ENCODE peak calls at places on chromosomes 16 and 17, in five cellular contexts. Z, O, E, T and Q are unnamed samples.

GRCh38 chr16:74726736-74727135 is 26.1 kb upstream of the MLKL start:
- DNase-seq in Z (no peak), O (no peak), E (no peak), T (no peak), Q (no peak)

GRCh38 chr16:68348645-68349445 is 38.0 kb downstream of the PRMT7 start:
- DNase-seq in Z (no peak), O (no peak), E (no peak), T (no peak), Q (no peak)

GRCh38 chr16:4110680-4111079 is 5.6 kb downstream of the ADCY9 start:
- DNase-seq in Z (no peak), O (no peak), E (no peak), T (no peak), Q (no peak)

GRCh38 chr17:80678621-80679020 is 134.0 kb downstream of the RPTOR start:
- DNase-seq in Z (no peak), O (peak), E (no peak), T (no peak), Q (no peak)

GRCh38 chr17:32609085-32609484 is 122.3 kb downstream of the CDK5R1 start:
- DNase-seq in Z (no peak), O (peak), E (no peak), T (peak), Q (peak)

GRCh38 chr16:47461598-47462266 is 601 bp downstream of the PHKB start:
- DNase-seq in Z (no peak), O (no peak), E (no peak), T (peak), Q (peak)

GRCh38 chr17:81518113-81518784 is 5.7 kb upstream of the ACTG1 start:
- DNase-seq in Z (no peak), O (peak), E (no peak), T (no peak), Q (no peak)

GRCh38 chr17:74584307-74584706 is 7.8 kb downstream of the CD300LD start:
- DNase-seq in Z (no peak), O (no peak), E (no peak), T (no peak), Q (no peak)

GRCh38 chr16:19095699-19096098 is 18.1 kb upstream of the ITPRIPL2 start:
- DNase-seq in Z (no peak), O (no peak), E (no peak), T (peak), Q (no peak)

GRCh38 chr17:57406131-57406980 is 150.0 kb downstream of the MSI2 start:
- DNase-seq in Z (no peak), O (peak), E (no peak), T (no peak), Q (no peak)

DNA sequence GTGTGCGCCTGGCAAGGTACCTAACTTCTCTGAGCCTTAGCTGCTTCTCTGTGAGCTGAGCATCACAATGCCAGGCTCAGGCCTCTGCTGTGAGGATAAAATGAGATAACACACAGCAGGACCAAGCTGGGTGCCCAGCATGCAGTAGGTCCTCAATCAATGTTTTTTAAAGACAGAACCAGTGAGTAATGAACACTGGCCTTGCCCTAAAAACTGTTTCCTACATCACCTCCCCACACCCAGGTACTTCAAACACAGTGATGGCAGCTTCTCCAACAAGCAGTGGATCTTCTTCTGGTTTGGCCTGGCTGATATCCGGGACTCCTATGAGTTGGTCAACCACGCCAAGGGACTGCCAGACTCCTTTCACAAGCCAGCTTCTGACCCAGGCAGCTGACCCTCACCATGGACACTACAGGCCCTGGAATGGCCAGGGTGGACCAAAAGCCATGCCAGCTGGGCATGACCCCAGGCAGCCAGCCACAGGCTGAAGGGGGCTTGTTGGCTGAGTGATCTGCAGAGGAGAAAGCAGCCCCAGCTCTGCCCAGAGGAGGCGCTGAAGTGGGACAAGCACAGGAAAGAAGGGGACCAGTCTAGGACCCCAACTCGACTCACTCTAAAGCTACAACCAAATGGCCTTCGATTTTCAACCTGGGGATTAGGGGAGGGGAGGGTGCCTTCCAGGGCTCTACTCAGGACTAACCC is 3.9 kb downstream of the NAGS start:
- DNase-seq in Z (no peak), O (no peak), E (no peak), T (no peak), Q (no peak)
- H3K27ac ChIP-seq in Z (no peak), O (no peak), E (no peak), T (peak), Q (no peak)

DNA sequence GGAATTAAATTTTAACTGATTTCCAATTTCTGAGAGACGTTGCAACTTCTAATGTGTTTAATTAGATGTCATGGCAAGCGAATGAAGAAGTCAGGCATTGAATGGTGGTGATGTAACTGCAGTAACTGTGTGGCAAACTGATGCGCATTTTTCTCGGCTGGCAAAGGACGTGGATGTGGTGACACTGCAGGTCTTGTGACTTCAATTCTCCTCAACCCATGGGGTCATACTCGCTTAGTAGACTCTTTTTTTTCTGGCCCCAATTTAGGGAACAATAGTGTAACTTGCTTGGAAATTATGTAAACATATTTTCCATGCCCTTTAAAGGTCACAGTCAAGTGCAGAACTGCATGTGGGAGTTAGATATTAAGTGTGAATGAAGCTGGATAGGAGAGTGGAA is 1.9 kb upstream of the FAM20A start:
- DNase-seq in Z (no peak), O (no peak), E (no peak), T (no peak), Q (no peak)
- H3K27ac ChIP-seq in Z (peak), O (no peak), E (no peak), T (no peak), Q (no peak)

DNA sequence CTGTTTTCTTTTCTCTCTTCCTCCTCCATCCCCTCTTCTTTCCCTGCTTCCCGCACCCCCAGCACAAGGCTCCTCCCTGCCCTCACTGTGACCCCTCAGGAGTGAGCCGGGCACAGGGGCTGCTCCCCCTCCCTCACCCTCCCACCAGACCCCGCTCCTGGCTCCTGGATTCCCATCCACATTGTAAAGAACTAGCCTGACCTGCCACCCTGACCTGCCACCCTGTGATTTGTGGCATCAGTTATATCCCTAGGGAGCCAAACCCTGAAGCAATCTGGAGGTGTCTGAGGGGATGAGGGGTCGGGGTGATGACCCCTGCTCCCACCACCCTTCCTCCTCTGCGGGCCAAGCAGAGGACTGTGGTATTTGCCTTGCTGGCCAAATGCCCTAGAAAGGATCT is 98.0 kb upstream of the LHX1 start:
- DNase-seq in Z (no peak), O (no peak), E (no peak), T (no peak), Q (no peak)
- H3K27ac ChIP-seq in Z (no peak), O (no peak), E (no peak), T (no peak), Q (no peak)

DNA sequence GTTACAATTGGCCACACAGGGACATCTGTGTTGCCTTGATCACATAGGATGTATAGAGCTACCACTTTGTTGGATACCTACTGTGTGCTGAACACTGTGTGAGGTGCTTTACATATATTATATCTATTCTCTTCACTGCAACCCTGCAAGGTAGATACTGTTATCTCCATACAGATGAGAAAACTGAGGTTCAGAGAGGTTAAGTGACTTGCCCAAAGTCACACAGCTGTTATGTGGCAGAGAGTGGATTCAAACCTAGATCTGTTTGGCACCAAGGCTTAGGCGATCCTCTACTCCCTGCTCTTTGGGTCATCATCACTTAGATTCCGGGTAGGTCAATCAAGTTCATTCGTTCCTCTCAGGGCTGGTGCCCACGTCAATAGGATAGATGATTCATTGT is 260.5 kb upstream of the IRX3 start:
- DNase-seq in Z (no peak), O (no peak), E (no peak), T (no peak), Q (no peak)
- H3K27ac ChIP-seq in Z (no peak), O (no peak), E (no peak), T (no peak), Q (no peak)